ENCODE peak calls at places on chromosomes 12 and 14, in four cellular contexts. One of them, this sample, is unnamed.

GRCh38 chr12:100798799-100799198 is 4.2 kb downstream of the ANO4 start:
- DNase-seq in WTC11: no peak
- DNase-seq in A549: no peak
- DNase-seq in AG04450: no peak
- DNase-seq in this sample: no peak

GRCh38 chr12:106133136-106134087 is 5.3 kb downstream of the NUAK1 start:
- DNase-seq in WTC11: no peak
- DNase-seq in A549: peak
- DNase-seq in AG04450: no peak
- DNase-seq in this sample: no peak

GRCh38 chr12:27513155-27513824 is 10.7 kb upstream of the PPFIBP1 start:
- DNase-seq in AG04450: no peak
- DNase-seq in A549: no peak
- DNase-seq in WTC11: no peak
- DNase-seq in this sample: no peak

GRCh38 chr14:86574026-86574777 is 1044.3 kb downstream of the FLRT2 start:
- DNase-seq in WTC11: no peak
- DNase-seq in A549: no peak
- DNase-seq in AG04450: peak
- DNase-seq in this sample: no peak

GRCh38 chr14:103552011-103552797 is 10.3 kb downstream of the BAG5 start:
- DNase-seq in WTC11: no peak
- DNase-seq in A549: no peak
- DNase-seq in AG04450: no peak
- DNase-seq in this sample: no peak

GRCh38 chr12:55931780-55932545 is 1.0 kb downstream of the DGKA start:
- DNase-seq in WTC11: peak
- DNase-seq in A549: no peak
- DNase-seq in AG04450: no peak
- DNase-seq in this sample: peak

GRCh38 chr14:100067481-100067880 is 2.3 kb downstream of the EVL start:
- DNase-seq in A549: no peak
- DNase-seq in WTC11: no peak
- DNase-seq in AG04450: no peak
- DNase-seq in this sample: no peak

GRCh38 chr12:71029302-71029701 is 108.8 kb upstream of the PTPRR start:
- DNase-seq in A549: no peak
- DNase-seq in AG04450: no peak
- DNase-seq in WTC11: no peak
- DNase-seq in this sample: no peak

GRCh38 chr14:93050761-93051160 is 65.0 kb downstream of the ITPK1 start:
- DNase-seq in AG04450: no peak
- DNase-seq in WTC11: no peak
- DNase-seq in A549: no peak
- DNase-seq in this sample: no peak

GRCh38 chr12:87760943-87761342 is 268.3 kb downstream of the C12orf50 start:
- DNase-seq in A549: no peak
- DNase-seq in AG04450: no peak
- DNase-seq in WTC11: no peak
- DNase-seq in this sample: no peak

GRCh38 chr14:61699092-61699491 is 3.8 kb downstream of the HIF1A start:
- DNase-seq in A549: no peak
- DNase-seq in AG04450: no peak
- DNase-seq in WTC11: no peak
- DNase-seq in this sample: no peak

GRCh38 chr12:86389949-86390348 is 133.8 kb upstream of the MGAT4C start:
- DNase-seq in A549: no peak
- DNase-seq in AG04450: peak
- DNase-seq in WTC11: no peak
- DNase-seq in this sample: no peak

GRCh38 chr14:65478596-65478995 is 66.1 kb downstream of the FUT8 start:
- DNase-seq in A549: peak
- DNase-seq in AG04450: no peak
- DNase-seq in WTC11: no peak
- DNase-seq in this sample: no peak

GRCh38 chr12:56998981-56999380 is 7.4 kb downstream of the ZBTB39 start:
- DNase-seq in A549: no peak
- DNase-seq in WTC11: no peak
- DNase-seq in AG04450: no peak
- DNase-seq in this sample: no peak

GRCh38 chr12:22562187-22563028 is 18.1 kb upstream of the C2CD5 start:
- DNase-seq in A549: no peak
- DNase-seq in AG04450: no peak
- DNase-seq in WTC11: no peak
- DNase-seq in this sample: no peak

GRCh38 chr14:93007225-93007997 is 84.5 kb downstream of the CHGA start:
- DNase-seq in WTC11: no peak
- DNase-seq in AG04450: no peak
- DNase-seq in A549: peak
- DNase-seq in this sample: no peak

GRCh38 chr14:100617715-100618693 is 30.8 kb upstream of the BEGAIN start:
- DNase-seq in A549: no peak
- DNase-seq in AG04450: no peak
- DNase-seq in WTC11: no peak
- DNase-seq in this sample: no peak

GRCh38 chr14:72618424-72618823 is 275.5 kb downstream of the DPF3 start:
- DNase-seq in WTC11: no peak
- DNase-seq in AG04450: no peak
- DNase-seq in A549: no peak
- DNase-seq in this sample: no peak

GRCh38 chr14:23366163-23366921 is 1.4 kb upstream of the EFS start:
- DNase-seq in WTC11: peak
- DNase-seq in A549: no peak
- DNase-seq in AG04450: peak
- DNase-seq in this sample: peak

GRCh38 chr14:99189201-99189801 is 82.7 kb downstream of the BCL11B start:
- DNase-seq in A549: no peak
- DNase-seq in WTC11: no peak
- DNase-seq in AG04450: no peak
- DNase-seq in this sample: no peak

GRCh38 chr12:127381043-127381668 is 885.8 kb upstream of the TMEM132C start:
- DNase-seq in A549: peak
- DNase-seq in AG04450: no peak
- DNase-seq in WTC11: peak
- DNase-seq in this sample: peak

GRCh38 chr14:86450075-86450474 is 920.1 kb downstream of the FLRT2 start:
- DNase-seq in AG04450: no peak
- DNase-seq in A549: no peak
- DNase-seq in WTC11: no peak
- DNase-seq in this sample: no peak

GRCh38 chr12:96986883-96987523 is 79.9 kb downstream of the NEDD1 start:
- DNase-seq in AG04450: no peak
- DNase-seq in WTC11: no peak
- DNase-seq in A549: peak
- DNase-seq in this sample: peak

GRCh38 chr12:111451232-111451631 is 45.5 kb downstream of the SH2B3 start:
- DNase-seq in WTC11: no peak
- DNase-seq in AG04450: no peak
- DNase-seq in A549: no peak
- DNase-seq in this sample: no peak

GRCh38 chr14:104972301-104973211 is 5.6 kb downstream of the AHNAK2 start:
- DNase-seq in WTC11: no peak
- DNase-seq in A549: peak
- DNase-seq in AG04450: no peak
- DNase-seq in this sample: no peak
- TF ChIP-seq CTCF in WTC11: no peak
- TF ChIP-seq CTCF in A549: no peak
- TF ChIP-seq CTCF in AG04450: no peak
- TF ChIP-seq CTCF in this sample: no peak

GRCh38 chr12:62934799-62935674 is at the start of gene PPM1H:
- DNase-seq in AG04450: no peak
- DNase-seq in A549: peak
- DNase-seq in WTC11: peak
- DNase-seq in this sample: peak
- TF ChIP-seq CTCF in AG04450: peak
- TF ChIP-seq CTCF in A549: peak
- TF ChIP-seq CTCF in WTC11: peak
- TF ChIP-seq CTCF in this sample: peak

DNA sequence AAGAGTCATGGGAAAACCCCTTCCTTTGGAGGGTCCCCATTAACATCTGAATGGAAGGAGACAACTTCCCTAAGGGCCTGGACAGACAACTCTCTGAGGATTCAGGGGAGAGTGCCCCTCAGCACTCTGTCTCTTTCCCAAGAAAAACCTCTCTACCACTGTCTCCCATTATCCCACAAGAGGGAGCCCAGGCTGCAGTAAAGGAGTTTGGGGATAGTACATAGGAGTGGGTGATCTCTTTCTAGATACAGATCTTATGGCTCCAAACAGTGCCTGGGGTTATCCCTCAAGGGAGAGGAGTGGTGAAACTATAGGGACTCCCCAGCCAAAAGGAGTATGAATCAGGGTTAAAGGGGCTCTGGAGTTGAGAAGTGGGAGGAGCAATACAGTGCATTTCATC is 6.1 kb downstream of the WNT10B start:
- DNase-seq in A549: no peak
- DNase-seq in WTC11: no peak
- DNase-seq in AG04450: no peak
- DNase-seq in this sample: no peak
- TF ChIP-seq CTCF in A549: peak
- TF ChIP-seq CTCF in WTC11: no peak
- TF ChIP-seq CTCF in AG04450: peak
- TF ChIP-seq CTCF in this sample: no peak

DNA sequence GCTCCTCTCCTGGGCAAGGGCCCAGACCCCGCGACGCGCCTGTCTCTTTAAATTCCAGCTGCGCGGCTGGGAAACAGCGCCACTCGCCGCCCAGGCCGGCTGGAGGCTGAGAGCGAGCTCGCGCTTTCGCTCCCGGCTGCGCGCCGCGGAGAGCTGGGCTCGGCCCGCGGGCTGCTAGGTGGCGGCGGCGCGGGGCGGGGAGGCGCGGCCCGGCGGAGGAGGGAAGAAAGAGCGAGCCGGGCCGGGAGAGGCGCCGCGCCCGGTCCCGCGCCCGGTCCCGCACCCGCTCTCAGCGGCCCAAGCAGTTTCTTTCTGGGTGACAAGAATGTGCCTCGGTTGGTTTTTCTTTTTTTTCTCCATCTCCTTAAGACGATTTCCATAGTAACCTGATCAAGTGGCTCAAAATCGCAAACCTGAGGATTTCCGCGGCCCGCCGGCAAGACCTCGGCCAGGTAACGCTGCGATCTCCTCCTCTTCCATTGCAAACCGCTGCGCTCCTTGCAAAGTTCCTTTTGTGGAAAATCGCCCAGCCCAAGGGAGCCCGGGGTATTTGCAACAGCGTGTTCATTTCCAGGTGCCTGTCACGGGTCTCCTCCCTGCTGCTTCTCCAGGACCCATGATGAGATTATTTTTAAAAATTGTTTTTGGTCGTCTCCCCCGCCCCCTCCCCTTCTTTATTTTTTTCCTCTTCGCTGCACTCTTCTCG is 259.5 kb upstream of the E2F7 start:
- DNase-seq in WTC11: peak
- DNase-seq in AG04450: no peak
- DNase-seq in A549: peak
- DNase-seq in this sample: peak
- TF ChIP-seq CTCF in WTC11: no peak
- TF ChIP-seq CTCF in AG04450: peak
- TF ChIP-seq CTCF in A549: peak
- TF ChIP-seq CTCF in this sample: no peak

GRCh38 chr12:109880049-109880931 is at the start of gene GLTP:
- DNase-seq in AG04450: no peak
- DNase-seq in WTC11: peak
- DNase-seq in A549: peak
- DNase-seq in this sample: peak
- TF ChIP-seq CTCF in AG04450: peak
- TF ChIP-seq CTCF in WTC11: no peak
- TF ChIP-seq CTCF in A549: peak
- TF ChIP-seq CTCF in this sample: no peak

GRCh38 chr14:101669629-101670028 is 91.9 kb upstream of the PPP2R5C start:
- DNase-seq in WTC11: no peak
- DNase-seq in A549: no peak
- DNase-seq in AG04450: no peak
- DNase-seq in this sample: no peak

DNA sequence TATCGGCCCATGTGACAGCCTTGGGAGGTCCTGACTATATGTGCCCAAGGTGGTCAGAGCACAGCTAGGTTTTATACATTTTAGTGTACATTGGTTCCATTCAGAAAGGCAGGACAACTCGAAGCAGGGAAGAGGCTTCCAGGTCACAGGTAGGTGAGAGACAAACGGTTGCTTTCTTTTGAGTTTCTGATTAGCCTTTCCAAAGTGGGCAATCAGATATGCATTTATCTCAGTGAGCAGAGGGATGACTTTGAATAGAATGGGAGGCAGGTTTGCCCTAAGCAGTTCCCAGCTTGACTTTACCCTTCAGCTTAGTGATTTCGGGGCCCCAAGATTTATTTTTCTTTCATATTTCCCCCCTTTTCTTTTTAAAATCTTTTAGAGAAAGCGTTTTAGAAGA is 87.6 kb upstream of the PPP2R5C start:
- DNase-seq in WTC11: no peak
- DNase-seq in AG04450: no peak
- DNase-seq in A549: no peak
- DNase-seq in this sample: no peak
- TF ChIP-seq CTCF in WTC11: no peak
- TF ChIP-seq CTCF in AG04450: no peak
- TF ChIP-seq CTCF in A549: no peak
- TF ChIP-seq CTCF in this sample: no peak

This sample was measured in endothelial cell.